ENCODE peak calls at places on chromosome 16, in seven cellular contexts. J, D, I, M, Z, C and F are unnamed samples.
A peak's percentile ranks its signal among the peaks of the same experiment; 100 is the strongest.

GRCh38 chr16:72905581-72905980 is 142.3 kb downstream of the ZFHX3 start:
- DNase-seq in J (no peak), D (no peak), I (no peak), M (no peak), Z (no peak), C (no peak), F (peak; percentile 40)

GRCh38 chr16:4370570-4371480 is 823 bp upstream of the VASN start:
- DNase-seq in J (no peak), D (no peak), I (peak; percentile 67), M (peak; percentile 82), Z (no peak), C (peak; percentile 88), F (no peak)

GRCh38 chr16:70018254-70018653 is 67.1 kb downstream of the CLEC18A start:
- DNase-seq in J (peak; percentile 67), D (no peak), I (no peak), M (no peak), Z (no peak), C (no peak), F (no peak)

GRCh38 chr16:67278773-67279295 is 498 bp upstream of the PLEKHG4 start:
- DNase-seq in J (peak; percentile 53), D (peak; percentile 45), I (no peak), M (no peak), Z (no peak), C (peak; percentile 41), F (no peak)

GRCh38 chr16:55703003-55704001 is 47.5 kb downstream of the SLC6A2 start:
- DNase-seq in J (no peak), D (peak; percentile 19), I (no peak), M (no peak), Z (peak; percentile 38), C (no peak), F (no peak)

GRCh38 chr16:3819175-3819527 is 61.4 kb downstream of the CREBBP start:
- DNase-seq in J (no peak), D (no peak), I (no peak), M (no peak), Z (no peak), C (no peak), F (no peak)

GRCh38 chr16:26317885-26318284 is 626.1 kb downstream of the HS3ST4 start:
- DNase-seq in J (no peak), D (no peak), I (no peak), M (no peak), Z (no peak), C (no peak), F (no peak)

GRCh38 chr16:78118469-78119025 is 19.1 kb downstream of the WWOX start:
- DNase-seq in J (no peak), D (no peak), I (no peak), M (no peak), Z (no peak), C (no peak), F (no peak)

GRCh38 chr16:87074635-87075318 is 242.4 kb downstream of the C16orf95 start:
- DNase-seq in J (no peak), D (no peak), I (no peak), M (no peak), Z (no peak), C (no peak), F (no peak)

GRCh38 chr16:22117666-22118065 is 25.3 kb downstream of the VWA3A start:
- DNase-seq in J (no peak), D (no peak), I (no peak), M (no peak), Z (no peak), C (no peak), F (peak; percentile 85)

GRCh38 chr16:8682551-8683259 is 8.3 kb downstream of the ABAT start:
- DNase-seq in J (no peak), D (no peak), I (no peak), M (no peak), Z (no peak), C (no peak), F (no peak)

GRCh38 chr16:23423496-23424049 is 29.4 kb downstream of the COG7 start:
- DNase-seq in J (no peak), D (peak; percentile 62), I (peak; percentile 87), M (peak; percentile 38), Z (no peak), C (peak; percentile 79), F (peak; percentile 90)

GRCh38 chr16:27980076-27980775 is 83.3 kb downstream of the GSG1L start:
- DNase-seq in J (no peak), D (no peak), I (no peak), M (no peak), Z (no peak), C (no peak), F (no peak)
- H3K27ac ChIP-seq in J (no peak overlapping the region), D (no peak overlapping the region), I (no peak overlapping the region), M (peak overlapping the region; percentile 55), Z (no peak overlapping the region), C (no peak overlapping the region), F (no peak overlapping the region)

GRCh38 chr16:56749806-56750491 is 20.0 kb downstream of the NUP93 start:
- DNase-seq in J (no peak), D (no peak), I (no peak), M (no peak), Z (no peak), C (no peak), F (no peak)
- H3K27ac ChIP-seq in J (no peak overlapping the region), D (no peak overlapping the region), I (no peak overlapping the region), M (peak overlapping the region; percentile 67), Z (no peak overlapping the region), C (peak overlapping the region; percentile 47), F (no peak overlapping the region)

GRCh38 chr16:85370881-85371651 is 242.1 kb upstream of the GSE1 start:
- DNase-seq in J (no peak), D (peak; percentile 50), I (peak; percentile 52), M (no peak), Z (no peak), C (no peak), F (no peak)
- H3K27ac ChIP-seq in J (no peak overlapping the region), D (no peak overlapping the region), I (no peak overlapping the region), M (peak overlapping the region; percentile 87), Z (no peak overlapping the region), C (no peak overlapping the region), F (no peak overlapping the region)

DNA sequence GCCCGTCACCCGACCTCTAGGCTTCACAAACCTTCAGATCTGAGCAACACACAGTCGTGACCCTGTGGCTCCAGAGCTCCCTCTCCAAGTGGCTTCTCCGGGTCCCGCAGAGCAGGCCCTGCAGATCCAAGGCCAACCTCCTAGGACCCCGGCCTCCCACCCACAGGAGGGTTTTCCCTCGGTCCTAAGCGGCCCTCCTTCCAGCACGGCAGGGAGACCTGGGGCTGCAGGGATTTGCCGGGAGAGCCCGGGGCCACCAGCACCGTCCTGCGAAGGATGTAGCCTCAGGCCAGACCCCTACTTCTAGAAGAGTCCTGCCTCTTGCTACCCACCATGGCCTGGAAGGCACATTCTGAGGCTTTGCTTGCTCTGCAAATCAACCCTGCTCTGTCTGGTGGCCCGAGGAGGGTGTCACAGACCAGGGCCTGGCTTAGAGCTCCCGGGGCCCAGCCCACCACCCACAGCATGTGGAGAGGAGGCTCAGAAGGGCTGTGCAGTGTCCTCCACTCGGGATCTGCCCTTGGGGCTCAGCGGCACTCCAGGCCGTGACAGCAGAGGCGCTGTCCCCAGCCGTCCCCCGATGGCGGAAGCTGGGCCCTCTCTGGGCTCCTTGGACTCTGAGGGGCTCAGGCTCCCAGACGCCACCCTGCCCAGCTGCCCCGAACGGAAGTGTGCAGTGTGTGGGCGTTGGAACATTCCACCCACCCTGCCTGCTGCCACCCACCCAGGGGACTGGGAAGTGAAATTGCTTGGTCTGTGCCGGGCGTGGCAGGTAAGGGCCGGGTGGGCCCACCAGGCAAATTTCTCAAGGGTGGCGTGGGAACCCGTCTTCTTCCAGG is 28.8 kb upstream of the ACSF3 start:
- DNase-seq in J (no peak), D (no peak), I (no peak), M (no peak), Z (no peak), C (no peak), F (no peak)
- H3K27ac ChIP-seq in J (no peak overlapping the region), D (no peak overlapping the region), I (no peak overlapping the region), M (no peak overlapping the region), Z (no peak overlapping the region), C (no peak overlapping the region), F (no peak overlapping the region)

GRCh38 chr16:85686912-85687591 is 1.7 kb downstream of the GINS2 start:
- DNase-seq in J (no peak), D (no peak), I (no peak), M (no peak), Z (no peak), C (no peak), F (no peak)
- H3K27ac ChIP-seq in J (no peak overlapping the region), D (no peak overlapping the region), I (no peak overlapping the region), M (no peak overlapping the region), Z (no peak overlapping the region), C (no peak overlapping the region), F (no peak overlapping the region)

GRCh38 chr16:85088570-85089214 is 23.6 kb downstream of the CIBAR2 start:
- DNase-seq in J (no peak), D (no peak), I (no peak), M (no peak), Z (no peak), C (no peak), F (no peak)
- H3K27ac ChIP-seq in J (no peak overlapping the region), D (no peak overlapping the region), I (no peak overlapping the region), M (no peak overlapping the region), Z (no peak overlapping the region), C (no peak overlapping the region), F (no peak overlapping the region)

GRCh38 chr16:629289-630023 is 1.3 kb upstream of the WFIKKN1 start:
- DNase-seq in J (peak; percentile 63), D (no peak), I (no peak), M (no peak), Z (peak; percentile 93), C (peak; percentile 23), F (no peak)
- H3K27ac ChIP-seq in J (no peak overlapping the region), D (no peak overlapping the region), I (no peak overlapping the region), M (no peak overlapping the region), Z (peak overlapping the region; percentile 99), C (no peak overlapping the region), F (no peak overlapping the region)

GRCh38 chr16:30725465-30725792 is 22.8 kb upstream of the PHKG2 start:
- DNase-seq in J (no peak), D (no peak), I (no peak), M (no peak), Z (no peak), C (no peak), F (no peak)

GRCh38 chr16:30724641-30725464 is 23.4 kb upstream of the PHKG2 start:
- DNase-seq in J (no peak), D (no peak), I (no peak), M (no peak), Z (no peak), C (no peak), F (no peak)

GRCh38 chr16:30731411-30731810 is 16.8 kb upstream of the PHKG2 start:
- DNase-seq in J (no peak), D (no peak), I (no peak), M (no peak), Z (no peak), C (no peak), F (no peak)

GRCh38 chr16:30728321-30728720 is 19.9 kb upstream of the PHKG2 start:
- DNase-seq in J (no peak), D (no peak), I (no peak), M (no peak), Z (no peak), C (no peak), F (no peak)

DNA sequence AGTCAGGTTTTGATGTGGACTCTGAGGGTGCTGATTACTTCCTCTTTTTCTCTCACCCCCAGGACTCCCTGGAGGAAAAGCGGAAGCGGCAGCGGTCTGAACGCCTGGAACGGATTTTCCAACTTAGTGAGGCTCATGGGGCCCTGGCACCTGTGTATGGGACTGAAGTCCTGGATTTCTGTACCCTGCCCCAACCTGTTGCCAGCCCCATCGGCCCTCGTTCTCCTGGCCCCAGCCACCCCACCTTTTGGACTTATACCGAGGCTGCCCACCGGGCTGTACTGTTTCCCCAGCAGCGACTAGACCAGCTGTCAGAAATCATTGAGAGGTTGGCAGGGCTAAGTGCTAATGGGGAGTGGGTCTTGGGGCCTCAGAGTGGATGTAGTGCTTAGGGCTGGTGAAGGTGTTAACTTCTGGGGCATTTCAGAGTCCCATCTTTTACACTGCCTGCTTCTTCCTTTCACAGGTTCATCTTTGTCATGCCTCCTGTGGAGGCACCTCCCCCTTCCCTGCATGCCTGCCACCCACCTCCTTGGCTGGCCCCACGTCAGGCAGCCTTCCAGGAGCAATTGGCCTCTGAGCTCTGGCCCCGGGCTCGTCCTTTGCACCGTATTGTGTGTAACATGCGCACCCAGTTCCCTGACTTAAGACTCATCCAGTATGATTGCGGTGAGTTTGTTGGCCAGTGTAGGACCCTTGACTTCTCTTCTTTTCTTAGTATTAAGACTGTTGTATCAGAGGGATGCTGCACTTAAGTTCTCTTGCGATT is 19.1 kb upstream of the PHKG2 start:
- DNase-seq in J (no peak), D (no peak), I (no peak), M (no peak), Z (no peak), C (no peak), F (no peak)
- H3K27ac ChIP-seq in J (no peak overlapping the region), D (no peak overlapping the region), I (no peak overlapping the region), M (no peak overlapping the region), Z (no peak overlapping the region), C (no peak overlapping the region), F (no peak overlapping the region)